ENCODE peak calls at places on chromosomes 3 and 15, in four cellular contexts. R, C, X and B are unnamed samples.

GRCh38 chr15:88388702-88389101 is 78.5 kb downstream of the MRPL46 start:
- DNase-seq in R (no peak), C (no peak), X (no peak), B (no peak)

GRCh38 chr3:18100126-18100525 is 325.0 kb downstream of the SATB1 start:
- DNase-seq in R (no peak), C (no peak), X (no peak), B (no peak)

GRCh38 chr15:25684521-25685215 is 178.5 kb downstream of the ATP10A start:
- DNase-seq in R (no peak), C (peak; percentile 78), X (no peak), B (peak; percentile 71)

GRCh38 chr3:189277711-189278110 is 105.9 kb downstream of the TPRG1 start:
- DNase-seq in R (no peak), C (no peak), X (no peak), B (no peak)

GRCh38 chr3:156817931-156818765 is 8.0 kb upstream of the LEKR1 start:
- DNase-seq in R (no peak), C (no peak), X (no peak), B (no peak)

GRCh38 chr3:138608322-138609214 is at the start of gene FAIM:
- DNase-seq in R (peak; percentile 73), C (peak; percentile 47), X (peak; percentile 59), B (peak; percentile 9)

GRCh38 chr3:124832782-124833709 is 54.1 kb downstream of the ITGB5 start:
- DNase-seq in R (no peak), C (peak; percentile 72), X (no peak), B (peak; percentile 78)

GRCh38 chr15:62307551-62307950 is 142.5 kb upstream of the C2CD4B start:
- DNase-seq in R (no peak), C (peak; percentile 67), X (no peak), B (no peak)

GRCh38 chr3:135966349-135966695 is 794 bp downstream of the PPP2R3A start:
- DNase-seq in R (no peak), C (no peak), X (peak; percentile 53), B (peak; percentile 11)

GRCh38 chr3:68336042-68336441 is 596.3 kb downstream of the TAFA4 start:
- DNase-seq in R (no peak), C (no peak), X (no peak), B (no peak)

GRCh38 chr15:33135355-33135781 is 59.1 kb downstream of the FMN1 start:
- DNase-seq in R (no peak), C (no peak), X (no peak), B (no peak)

GRCh38 chr15:92909131-92909781 is 9.1 kb downstream of the CHD2 start:
- DNase-seq in R (no peak), C (no peak), X (no peak), B (peak; percentile 79)

GRCh38 chr15:66723826-66724731 is 22.0 kb downstream of the SMAD6 start:
- DNase-seq in R (no peak), C (peak; percentile 25), X (no peak), B (no peak)

GRCh38 chr3:118102737-118103136 is 931.9 kb downstream of the IGSF11 start:
- DNase-seq in R (no peak), C (no peak), X (no peak), B (no peak)

GRCh38 chr3:175207361-175207760 is 348.2 kb downstream of the NAALADL2 start:
- DNase-seq in R (no peak), C (no peak), X (no peak), B (no peak)

GRCh38 chr3:15782429-15782828 is 15.3 kb downstream of the ANKRD28 start:
- DNase-seq in R (no peak), C (no peak), X (no peak), B (no peak)
- H3K4me3 ChIP-seq in R (peak overlapping the region; percentile 16), C (no peak overlapping the region), X (no peak overlapping the region), B (no peak overlapping the region)

GRCh38 chr3:60080648-60081047 is 1030.8 kb upstream of the CFAP20DC start:
- DNase-seq in R (no peak), C (no peak), X (no peak), B (no peak)

GRCh38 chr3:60076307-60076706 is 1026.5 kb upstream of the CFAP20DC start:
- DNase-seq in R (no peak), C (no peak), X (no peak), B (no peak)

GRCh38 chr3:60081381-60082095 is 1031.7 kb upstream of the CFAP20DC start:
- DNase-seq in R (no peak), C (no peak), X (no peak), B (no peak)

GRCh38 chr3:60073942-60074341 is 1024.1 kb upstream of the CFAP20DC start:
- DNase-seq in R (no peak), C (no peak), X (no peak), B (no peak)

GRCh38 chr3:60079076-60079475 is 1029.3 kb upstream of the CFAP20DC start:
- DNase-seq in R (no peak), C (no peak), X (no peak), B (no peak)
- TF ChIP-seq CTCF in R (no peak), C (no peak), X (no peak), B (no peak)

DNA sequence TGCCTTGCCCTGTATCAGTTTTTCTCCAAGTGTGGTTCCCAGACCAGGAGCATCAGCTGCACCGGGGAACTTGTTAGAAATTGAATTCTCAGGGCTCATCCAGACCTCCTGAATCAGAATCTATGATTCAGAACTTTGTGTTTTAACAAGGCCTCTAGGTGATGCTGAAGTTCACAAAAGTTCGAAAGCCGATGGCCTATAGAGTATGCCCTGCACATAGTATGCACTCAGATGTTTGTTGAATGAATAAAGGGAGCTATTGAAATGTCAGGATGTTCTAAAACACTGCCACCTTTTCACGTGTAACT is 666 bp upstream of the LARP6 start:
- DNase-seq in R (no peak), C (peak; percentile 40), X (no peak), B (peak; percentile 28)
- H3K4me3 ChIP-seq in R (peak overlapping the region; percentile 67), C (peak overlapping the region; percentile 83), X (peak overlapping the region; percentile 76), B (peak overlapping the region; percentile 66)

GRCh38 chr3:50616770-50617095 is 218 bp upstream of the MAPKAPK3 start:
- DNase-seq in R (peak; percentile 94), C (peak; percentile 79), X (peak; percentile 93), B (peak; percentile 42)

GRCh38 chr3:50616003-50616769 is 765 bp upstream of the MAPKAPK3 start:
- DNase-seq in R (peak; percentile 84), C (peak; percentile 79), X (peak; percentile 86), B (peak; percentile 55)

GRCh38 chr3:50615190-50615589 is 1.8 kb upstream of the MAPKAPK3 start:
- DNase-seq in R (no peak), C (no peak), X (no peak), B (no peak)

GRCh38 chr3:50617911-50618481 is 1.0 kb downstream of the MAPKAPK3 start:
- DNase-seq in R (no peak), C (no peak), X (peak; percentile 54), B (no peak)

GRCh38 chr3:50617096-50617791 is at the start of gene MAPKAPK3:
- DNase-seq in R (no peak), C (no peak), X (peak; percentile 46), B (no peak)
- TF ChIP-seq CTCF in R (no peak), C (no peak), X (no peak), B (no peak)

DNA sequence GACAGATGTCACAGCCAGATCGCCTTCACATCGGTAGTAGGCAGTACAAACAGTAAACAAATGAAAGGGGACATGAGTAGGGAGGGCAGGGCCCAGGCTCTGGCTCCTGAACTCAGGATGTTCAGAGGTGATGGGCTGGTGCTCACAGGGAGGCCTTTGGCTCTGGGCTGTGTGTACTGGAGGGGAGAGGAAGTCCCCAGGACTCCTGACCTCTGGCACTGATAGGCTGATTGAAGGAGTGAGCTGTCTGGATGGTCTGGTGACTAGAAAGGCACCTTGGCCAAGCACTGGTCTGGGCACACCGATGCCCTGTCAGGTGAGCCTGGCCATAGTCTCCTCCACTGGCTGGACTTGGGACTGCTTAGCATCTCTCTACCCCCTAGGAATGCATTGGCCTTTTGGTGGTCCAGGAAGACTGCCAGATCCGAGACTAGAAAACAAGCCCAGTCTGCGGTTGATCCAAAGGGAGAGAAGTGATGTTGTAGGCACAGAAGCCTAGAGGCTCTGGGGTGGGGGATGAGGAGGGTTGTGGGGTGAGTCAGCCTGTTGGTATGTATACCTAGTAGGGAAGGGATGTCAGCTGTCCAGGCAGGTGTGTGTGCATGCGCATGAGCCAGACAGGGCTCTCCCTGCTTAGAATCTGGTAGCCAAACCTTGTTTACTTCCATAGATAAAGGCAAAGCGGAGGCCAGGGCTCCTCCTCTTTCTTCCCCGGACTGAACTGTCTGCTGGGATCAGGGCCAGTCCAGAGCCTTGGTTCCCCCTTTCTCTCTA is 1.9 kb downstream of the SPINT1 start:
- DNase-seq in R (no peak), C (no peak), X (no peak), B (no peak)
- H3K4me3 ChIP-seq in R (no peak overlapping the region), C (no peak overlapping the region), X (no peak overlapping the region), B (no peak overlapping the region)

GRCh38 chr3:133910422-133910821 is 14.7 kb upstream of the RAB6B start:
- DNase-seq in R (no peak), C (no peak), X (no peak), B (no peak)
- TF ChIP-seq CTCF in R (no peak), C (peak; percentile 57), X (no peak), B (peak; percentile 30)

DNA sequence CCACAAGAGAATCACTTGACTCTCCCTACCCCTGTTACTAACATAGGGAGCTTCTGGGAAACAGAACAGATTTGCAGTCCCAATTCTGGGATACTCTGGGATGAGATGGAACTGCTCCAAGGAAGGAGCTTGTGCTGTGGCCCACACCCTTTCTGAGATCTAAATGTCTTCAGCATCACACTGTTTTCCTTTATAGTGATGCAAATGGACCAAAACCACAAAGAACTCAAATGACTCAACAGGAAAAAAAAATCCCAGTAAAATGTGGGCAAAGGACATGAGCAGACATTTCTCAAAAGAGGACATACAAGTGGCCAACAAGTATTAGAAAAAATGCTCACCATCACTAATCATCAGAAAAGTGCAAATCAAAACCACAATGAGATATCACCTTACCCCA is 155.6 kb downstream of the NECTIN3 start:
- DNase-seq in R (no peak), C (peak; percentile 56), X (no peak), B (peak; percentile 77)
- H3K4me3 ChIP-seq in R (no peak overlapping the region), C (no peak overlapping the region), X (no peak overlapping the region), B (no peak overlapping the region)

GRCh38 chr3:131193671-131194291 is 167.1 kb downstream of the NEK11 start:
- DNase-seq in R (no peak), C (no peak), X (no peak), B (no peak)
- TF ChIP-seq CTCF in R (no peak), C (no peak), X (no peak), B (no peak)

DNA sequence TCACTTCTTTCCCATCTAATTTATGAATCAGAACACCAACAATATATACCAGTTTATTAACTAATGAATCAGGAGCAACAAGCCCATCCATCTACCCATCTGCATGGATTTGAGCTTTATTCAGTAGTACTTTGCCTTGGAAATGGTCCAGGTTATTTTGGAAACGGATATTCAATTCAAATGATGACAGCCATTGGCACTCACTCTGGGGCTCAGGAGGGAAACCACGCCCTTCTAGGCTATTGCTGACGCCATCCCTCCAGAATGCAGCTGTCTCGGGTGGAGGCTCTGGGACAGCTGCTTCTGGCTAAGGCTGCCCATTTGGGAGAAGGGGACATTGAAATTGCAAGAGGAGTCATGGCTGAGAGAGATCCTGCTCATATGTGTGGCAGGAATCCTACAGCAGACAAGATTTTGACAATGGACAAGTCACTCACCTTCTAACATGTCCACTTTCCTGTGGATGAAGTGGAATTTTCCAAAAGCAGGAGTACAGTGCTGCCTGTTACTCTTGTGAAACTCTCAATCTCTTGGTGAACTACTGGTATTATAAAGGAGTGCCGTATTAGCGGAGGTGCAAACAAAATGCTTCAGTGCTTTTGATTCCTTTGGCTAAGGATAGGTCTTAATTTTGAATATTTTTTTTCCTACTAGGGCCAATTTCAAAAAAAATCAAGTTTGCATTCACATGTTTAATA is 29.3 kb upstream of the TRAK1 start:
- DNase-seq in R (no peak), C (peak; percentile 92), X (peak; percentile 93), B (peak; percentile 71)
- H3K4me3 ChIP-seq in R (no peak overlapping the region), C (no peak overlapping the region), X (peak overlapping the region; percentile 26), B (no peak overlapping the region)